ENCODE peak calls at places on chromosomes 5 and 9, in five cellular contexts. Z is left ventricle myocardium inferior, C is endothelial cell of umbilical vein, F is neural progenitor cell, O is tibial nerve. T is an unnamed sample.

GRCh38 chr5:58294598-58295298 is 165.1 kb downstream of the PLK2 start:
- DNase-seq in Z (no peak), C (peak; percentile 77), F (no peak), O (no peak), T (no peak)

GRCh38 chr5:31537856-31538255 is 5.8 kb downstream of the C5orf22 start:
- DNase-seq in Z (no peak), C (no peak), F (no peak), O (no peak), T (no peak)

GRCh38 chr5:175796536-175797499 is 74.6 kb upstream of the CPLX2 start:
- DNase-seq in Z (peak; percentile 79), C (peak; percentile 66), F (peak; percentile 98), O (peak; percentile 40), T (peak; percentile 75)

GRCh38 chr9:19252174-19252884 is 21.8 kb downstream of the DENND4C start:
- DNase-seq in Z (no peak), C (no peak), F (no peak), O (no peak), T (peak; percentile 4)

GRCh38 chr5:54909911-54910870 is 75.2 kb downstream of the ESM1 start:
- DNase-seq in Z (no peak), C (peak; percentile 94), F (no peak), O (no peak), T (no peak)

GRCh38 chr9:69292078-69292477 is 32.9 kb upstream of the ENTREP1 start:
- DNase-seq in Z (no peak), C (no peak), F (no peak), O (no peak), T (no peak)

GRCh38 chr9:33868430-33869000 is 51.6 kb downstream of the UBE2R2 start:
- DNase-seq in Z (no peak), C (peak; percentile 92), F (no peak), O (peak; percentile 45), T (no peak)

GRCh38 chr9:1979815-1980367 is 35.3 kb upstream of the SMARCA2 start:
- DNase-seq in Z (peak; percentile 15), C (no peak), F (no peak), O (peak; percentile 12), T (no peak)

GRCh38 chr5:98248949-98249348 is 524.5 kb upstream of the RGMB start:
- DNase-seq in Z (no peak), C (no peak), F (no peak), O (no peak), T (no peak)

GRCh38 chr5:92309336-92309991 is 926.3 kb upstream of the ARRDC3 start:
- DNase-seq in Z (no peak), C (peak; percentile 31), F (peak; percentile 36), O (no peak), T (peak; percentile 52)

GRCh38 chr5:175728885-175729828 is 71.3 kb downstream of the HRH2 start:
- DNase-seq in Z (no peak), C (no peak), F (peak; percentile 78), O (no peak), T (no peak)

GRCh38 chr9:127202461-127203139 is 62.0 kb upstream of the GARNL3 start:
- DNase-seq in Z (peak; percentile 12), C (no peak), F (no peak), O (no peak), T (no peak)

GRCh38 chr5:175682664-175683063 is 24.8 kb downstream of the HRH2 start:
- DNase-seq in Z (no peak), C (no peak), F (no peak), O (no peak), T (no peak)

GRCh38 chr9:86613943-86614342 is 259.7 kb upstream of the TUT7 start:
- DNase-seq in Z (no peak), C (no peak), F (no peak), O (no peak), T (no peak)

GRCh38 chr9:128787583-128788156 is 617 bp downstream of the TBC1D13 start:
- DNase-seq in Z (no peak), C (peak; percentile 25), F (no peak), O (peak; percentile 8), T (peak; percentile 22)

GRCh38 chr9:68493953-68494541 is 46.6 kb downstream of the TMEM252 start:
- DNase-seq in Z (no peak), C (no peak), F (no peak), O (no peak), T (no peak)

GRCh38 chr5:32645246-32645645 is 59.9 kb downstream of the SUB1 start:
- DNase-seq in Z (no peak), C (no peak), F (no peak), O (no peak), T (no peak)

GRCh38 chr9:32590898-32591297 is 17.9 kb upstream of the NDUFB6 start:
- DNase-seq in Z (no peak), C (no peak), F (no peak), O (no peak), T (no peak)

GRCh38 chr9:138061631-138062030 is 184.0 kb downstream of the CACNA1B start:
- DNase-seq in Z (no peak), C (no peak), F (no peak), O (no peak), T (no peak)

GRCh38 chr5:137231535-137231934 is 267.6 kb downstream of the SPOCK1 start:
- DNase-seq in Z (no peak), C (no peak), F (no peak), O (no peak), T (no peak)

GRCh38 chr9:18638448-18639249 is 164.7 kb downstream of the ADAMTSL1 start:
- DNase-seq in Z (no peak), C (no peak), F (no peak), O (no peak), T (no peak)

GRCh38 chr5:80919678-80920196 is 40.4 kb upstream of the RASGRF2 start:
- DNase-seq in Z (no peak), C (no peak), F (no peak), O (no peak), T (no peak)

GRCh38 chr5:85000671-85001070 is 616.0 kb upstream of the EDIL3 start:
- DNase-seq in Z (no peak), C (no peak), F (no peak), O (no peak), T (no peak)

GRCh38 chr5:99020698-99021048 is 91.9 kb upstream of the CHD1 start:
- DNase-seq in Z (no peak), C (no peak), F (no peak), O (no peak), T (no peak)

GRCh38 chr9:127987103-127987614 is 6.4 kb upstream of the EEIG1 start:
- DNase-seq in Z (peak; percentile 66), C (no peak), F (no peak), O (no peak), T (no peak)

GRCh38 chr5:101897914-101898313 is 398.2 kb downstream of the SLCO4C1 start:
- DNase-seq in Z (no peak), C (no peak), F (peak; percentile 31), O (no peak), T (no peak)

GRCh38 chr5:102048940-102049339 is 247.1 kb downstream of the SLCO4C1 start:
- DNase-seq in Z (no peak), C (no peak), F (no peak), O (no peak), T (peak; percentile 60)

GRCh38 chr5:24492231-24492630 is 152.5 kb downstream of the CDH10 start:
- DNase-seq in Z (no peak), C (no peak), F (no peak), O (no peak), T (no peak)

GRCh38 chr5:51201024-51201423 is 182.2 kb upstream of the ISL1 start:
- DNase-seq in Z (no peak), C (no peak), F (no peak), O (no peak), T (no peak)

GRCh38 chr5:93151121-93151520 is 429.9 kb downstream of the NR2F1-AS1 start:
- DNase-seq in Z (no peak), C (peak; percentile 83), F (no peak), O (no peak), T (no peak)

GRCh38 chr9:36892279-36892678 is 141.8 kb downstream of the PAX5 start:
- DNase-seq in Z (no peak), C (no peak), F (no peak), O (no peak), T (no peak)

GRCh38 chr9:122397749-122398148 is 26.9 kb downstream of the PTGS1 start:
- DNase-seq in Z (no peak), C (no peak), F (no peak), O (no peak), T (no peak)

GRCh38 chr9:128434340-128434739 is 13.7 kb downstream of the CERCAM start:
- DNase-seq in Z (no peak), C (no peak), F (no peak), O (no peak), T (no peak)

GRCh38 chr5:16931334-16932110 is 4.6 kb downstream of the MYO10 start:
- DNase-seq in Z (no peak), C (peak; percentile 55), F (no peak), O (no peak), T (no peak)

GRCh38 chr9:38039907-38040682 is 28.9 kb downstream of the SHB start:
- DNase-seq in Z (no peak), C (no peak), F (no peak), O (no peak), T (no peak)

GRCh38 chr5:89337-90286 is 2.4 kb upstream of the PLEKHG4B start:
- DNase-seq in Z (no peak), C (no peak), F (no peak), O (no peak), T (no peak)

DNA sequence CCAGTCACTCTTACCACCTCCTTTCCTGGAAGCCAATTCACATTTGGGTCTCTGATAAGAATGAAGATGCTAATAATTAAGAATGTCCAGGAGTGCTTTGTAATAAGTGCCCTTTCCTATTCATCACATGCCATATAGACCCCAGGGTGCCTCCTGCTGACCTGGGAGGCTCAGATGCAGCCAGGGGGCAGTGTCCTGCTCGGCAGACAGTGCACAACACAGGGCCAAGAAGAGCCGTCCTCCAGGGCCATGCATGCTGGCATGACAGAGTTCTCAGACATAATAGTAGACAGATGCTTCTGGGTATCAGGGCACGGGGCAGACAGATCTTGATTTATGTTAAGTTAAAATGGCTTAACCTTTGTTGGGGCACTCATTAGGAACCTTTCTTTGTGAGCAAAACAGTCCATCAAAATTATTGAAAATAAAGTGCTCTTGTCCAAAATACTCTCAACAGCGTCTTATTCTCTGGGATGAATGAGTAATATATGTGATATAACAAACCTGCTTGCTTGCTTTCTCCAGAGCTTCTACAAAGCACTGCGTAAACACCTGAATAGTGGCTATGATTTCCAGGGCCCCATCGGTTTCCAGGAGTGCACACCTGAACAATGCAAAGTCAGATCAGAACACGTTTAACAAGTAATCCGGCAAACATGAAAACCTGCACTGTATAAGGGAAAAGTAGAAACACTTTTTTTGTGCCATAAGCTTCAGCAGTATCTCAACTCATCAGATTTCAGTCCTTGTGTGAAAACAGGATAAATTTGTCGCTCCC is 192.7 kb downstream of the FANCC start:
- DNase-seq in Z (no peak), C (no peak), F (peak; percentile 44), O (no peak), T (no peak)
- TF ChIP-seq CTCF in Z (peak; percentile 43), C (no peak), F (peak; percentile 52), O (no peak), T (no peak)

GRCh38 chr5:2306711-2307110 is 424.0 kb upstream of the IRX4 start:
- DNase-seq in Z (no peak), C (no peak), F (no peak), O (no peak), T (no peak)
- H3K9me3 ChIP-seq in Z (no peaks in the 10 kb centered on the region), C (peaks cover 9% of the 10 kb centered on the region), F (no peaks in the 10 kb centered on the region), O (no peaks in the 10 kb centered on the region), T (peaks cover 12% of the 10 kb centered on the region)

GRCh38 chr5:79108792-79109191 is 2.8 kb upstream of the BHMT start:
- DNase-seq in Z (no peak), C (no peak), F (no peak), O (no peak), T (no peak)
- TF ChIP-seq CTCF in Z (no peak), C (no peak), F (no peak), O (no peak), T (no peak)

GRCh38 chr9:40884072-40884901 is 244.2 kb downstream of the FOXD4L6 start:
- DNase-seq in Z (peak; percentile 15), C (no peak), F (no peak), O (no peak), T (no peak)
- H3K9me3 ChIP-seq in Z (peaks cover 100% of the 10 kb centered on the region), C (peaks cover 8% of the 10 kb centered on the region), F (peaks cover 2% of the 10 kb centered on the region), O (peaks cover 8% of the 10 kb centered on the region), T (peaks cover 16% of the 10 kb centered on the region)

T was measured in A673.